ENCODE peak calls at places on chromosome 11, in four cellular contexts. Z is transverse colon, M is mesothelial cell of epicardium, K is HEK293T. B is an unnamed sample.

GRCh38 chr11:105923814-105924213 is 98.2 kb downstream of the MSANTD4 start:
- DNase-seq in M (no peak), K (no peak), Z (no peak), B (no peak)

GRCh38 chr11:106467486-106467885 is 390.0 kb downstream of the AASDHPPT start:
- DNase-seq in Z (no peak), M (no peak), K (no peak), B (no peak)

GRCh38 chr11:36433896-36434295 is 76.2 kb downstream of the TRAF6 start:
- DNase-seq in Z (no peak), M (no peak), K (no peak), B (no peak)

GRCh38 chr11:85665756-85666155 is 827 bp upstream of the CREBZF start:
- DNase-seq in Z (no peak), M (no peak), K (no peak), B (no peak)

GRCh38 chr11:65920035-65920802 is 993 bp downstream of the DRAP1 start:
- DNase-seq in K (no peak), M (no peak), Z (peak), B (no peak)

GRCh38 chr11:19508166-19508565 is 204.5 kb upstream of the NAV2 start:
- DNase-seq in Z (peak), M (no peak), K (no peak), B (no peak)

GRCh38 chr11:121767433-121767832 is 314.7 kb upstream of the SORL1-AS1 start:
- DNase-seq in Z (no peak), M (no peak), K (no peak), B (no peak)

GRCh38 chr11:61963016-61963281 is 4.5 kb downstream of the FTH1 start:
- DNase-seq in Z (peak), K (no peak), M (no peak), B (no peak)

GRCh38 chr11:61494341-61495038 is 14.1 kb upstream of the LRRC10B start:
- DNase-seq in K (no peak), Z (no peak), M (no peak), B (no peak)

GRCh38 chr11:116925050-116925449 is 87.6 kb upstream of the APOA1 start:
- DNase-seq in K (no peak), M (no peak), Z (peak), B (no peak)

GRCh38 chr11:36034572-36035331 is 90.9 kb downstream of the LDLRAD3 start:
- DNase-seq in Z (no peak), K (no peak), M (no peak), B (no peak)

GRCh38 chr11:77381749-77382693 is 80.5 kb upstream of the GDPD4 start:
- DNase-seq in Z (no peak), M (no peak), K (no peak), B (no peak)

GRCh38 chr11:8928981-8929615 is 3.6 kb downstream of the C11orf16 start:
- DNase-seq in Z (no peak), M (no peak), K (no peak), B (no peak)

GRCh38 chr11:13297917-13298356 is 20.3 kb downstream of the BMAL1 start:
- DNase-seq in K (no peak), M (no peak), Z (no peak), B (no peak)

GRCh38 chr11:28964811-28965210 is 856.6 kb downstream of the METTL15 start:
- DNase-seq in K (no peak), Z (no peak), M (no peak), B (no peak)

GRCh38 chr11:125451400-125452124 is 44.5 kb downstream of the FEZ1 start:
- DNase-seq in K (peak), Z (peak), M (no peak), B (no peak)

GRCh38 chr11:64204464-64204989 is 2.0 kb upstream of the FERMT3 start:
- DNase-seq in M (no peak), Z (peak), K (peak), B (peak)

GRCh38 chr11:8180469-8180868 is 11.6 kb upstream of the RIC3 start:
- DNase-seq in K (no peak), M (no peak), Z (no peak), B (no peak)

GRCh38 chr11:97732011-97732632 is 1288.6 kb upstream of the CNTN5 start:
- DNase-seq in M (no peak), K (no peak), Z (no peak), B (no peak)

GRCh38 chr11:86588566-86589090 is 83.8 kb downstream of the ME3 start:
- DNase-seq in Z (no peak), K (no peak), M (no peak), B (no peak)

GRCh38 chr11:128530119-128531091 is 57.0 kb downstream of the ETS1 start:
- DNase-seq in K (no peak), Z (peak), M (no peak), B (no peak)

GRCh38 chr11:65766535-65766934 is 14.2 kb downstream of the AP5B1 start:
- DNase-seq in K (no peak), Z (no peak), M (no peak), B (no peak)

GRCh38 chr11:58719406-58720117 is 12.2 kb downstream of the GLYAT start:
- DNase-seq in M (no peak), Z (no peak), K (no peak), B (no peak)

GRCh38 chr11:44728491-44728910 is 1.7 kb downstream of the TSPAN18 start:
- DNase-seq in K (no peak), Z (no peak), M (no peak), B (no peak)

GRCh38 chr11:59891781-59892181 is 13.2 kb downstream of the OOSP3 start:
- DNase-seq in Z (no peak), M (no peak), K (no peak), B (no peak)

GRCh38 chr11:129313588-129314288 is 61.9 kb upstream of the BARX2 start:
- DNase-seq in M (no peak), Z (no peak), K (no peak), B (no peak)

GRCh38 chr11:101215069-101215468 is 85.5 kb upstream of the PGR start:
- DNase-seq in K (no peak), Z (no peak), M (no peak), B (no peak)

GRCh38 chr11:62343822-62344609 is 6.8 kb downstream of the ASRGL1 start:
- DNase-seq in M (no peak), Z (no peak), K (no peak), B (no peak)

GRCh38 chr11:119567667-119568582 is 145.0 kb upstream of the THY1 start:
- DNase-seq in Z (no peak), K (no peak), M (no peak), B (no peak)

GRCh38 chr11:61850687-61851086 is 22.6 kb downstream of the FADS2 start:
- DNase-seq in M (no peak), K (no peak), Z (no peak), B (no peak)

GRCh38 chr11:64582885-64583284 is 8.1 kb upstream of the SLC22A12 start:
- DNase-seq in Z (no peak), M (no peak), K (no peak), B (no peak)

GRCh38 chr11:73331138-73331916 is 23.3 kb downstream of the ARHGEF17 start:
- DNase-seq in Z (no peak), M (no peak), K (no peak), B (no peak)

GRCh38 chr11:7019500-7020182 is 505 bp downstream of the ZNF214 start:
- DNase-seq in M (no peak), Z (peak), K (peak), B (no peak)

GRCh38 chr11:114036156-114036811 is 23.2 kb upstream of the ZBTB16 start:
- DNase-seq in K (peak), Z (peak), M (peak), B (no peak)

GRCh38 chr11:65078151-65078550 is 5.7 kb downstream of the CDCA5 start:
- DNase-seq in K (peak), Z (peak), M (no peak), B (no peak)

GRCh38 chr11:121540627-121541026 is 87.9 kb upstream of the SORL1-AS1 start:
- DNase-seq in Z (no peak), M (no peak), K (no peak), B (no peak)

B was measured in glomerular endothelial cell.